ENCODE peak calls at places on chromosomes 3 and 15, in eight cellular contexts. One of them, this sample, is unnamed.
A peak's percentile ranks its signal among the peaks of the same experiment; 100 is the strongest.

GRCh38 chr15:78129098-78130011 is 1.9 kb downstream of the CIB2 start:
- DNase-seq in hepatocyte: peak; percentile 54
- DNase-seq in neural progenitor cell: no peak
- DNase-seq in SK-N-SH: no peak
- DNase-seq in GM23338: peak; percentile 27
- DNase-seq in PC-3: peak; percentile 45
- DNase-seq in HCT116: no peak
- DNase-seq in MM.1S: no peak
- DNase-seq in this sample: peak; percentile 34

GRCh38 chr3:93843981-93844380 is 129.7 kb downstream of the PROS1 start:
- DNase-seq in hepatocyte: no peak
- DNase-seq in neural progenitor cell: no peak
- DNase-seq in SK-N-SH: no peak
- DNase-seq in GM23338: peak; percentile 3
- DNase-seq in PC-3: peak; percentile 88
- DNase-seq in HCT116: peak; percentile 16
- DNase-seq in MM.1S: no peak
- DNase-seq in this sample: peak; percentile 92

GRCh38 chr3:56423537-56424209 is 44.6 kb downstream of the ERC2 start:
- DNase-seq in hepatocyte: peak; percentile 44
- DNase-seq in neural progenitor cell: no peak
- DNase-seq in SK-N-SH: peak; percentile 35
- DNase-seq in GM23338: no peak
- DNase-seq in PC-3: no peak
- DNase-seq in HCT116: no peak
- DNase-seq in MM.1S: peak; percentile 39
- DNase-seq in this sample: no peak

GRCh38 chr15:88976656-88977055 is 63.5 kb upstream of the MFGE8 start:
- DNase-seq in hepatocyte: no peak
- DNase-seq in neural progenitor cell: no peak
- DNase-seq in SK-N-SH: no peak
- DNase-seq in GM23338: no peak
- DNase-seq in PC-3: no peak
- DNase-seq in HCT116: no peak
- DNase-seq in MM.1S: no peak
- DNase-seq in this sample: no peak

GRCh38 chr3:185744997-185745843 is 79.6 kb downstream of the IGF2BP2 start:
- DNase-seq in hepatocyte: no peak
- DNase-seq in neural progenitor cell: no peak
- DNase-seq in SK-N-SH: no peak
- DNase-seq in GM23338: no peak
- DNase-seq in PC-3: peak; percentile 92
- DNase-seq in HCT116: no peak
- DNase-seq in MM.1S: no peak
- DNase-seq in this sample: peak; percentile 98

GRCh38 chr3:182309120-182309519 is 484.2 kb upstream of the ATP11B start:
- DNase-seq in hepatocyte: peak; percentile 40
- DNase-seq in neural progenitor cell: no peak
- DNase-seq in SK-N-SH: no peak
- DNase-seq in GM23338: no peak
- DNase-seq in PC-3: peak; percentile 32
- DNase-seq in HCT116: no peak
- DNase-seq in MM.1S: no peak
- DNase-seq in this sample: no peak

GRCh38 chr3:119637679-119638525 is 22.5 kb downstream of the POPDC2 start:
- DNase-seq in hepatocyte: peak; percentile 22
- DNase-seq in neural progenitor cell: no peak
- DNase-seq in SK-N-SH: peak; percentile 45
- DNase-seq in GM23338: no peak
- DNase-seq in PC-3: peak; percentile 90
- DNase-seq in HCT116: no peak
- DNase-seq in MM.1S: peak; percentile 72
- DNase-seq in this sample: peak; percentile 91

GRCh38 chr15:72782993-72783562 is 480 bp downstream of the ADPGK start:
- DNase-seq in hepatocyte: no peak
- DNase-seq in neural progenitor cell: no peak
- DNase-seq in SK-N-SH: no peak
- DNase-seq in GM23338: peak; percentile 43
- DNase-seq in PC-3: peak; percentile 12
- DNase-seq in HCT116: no peak
- DNase-seq in MM.1S: peak; percentile 74
- DNase-seq in this sample: peak; percentile 70

GRCh38 chr3:182621435-182622240 is 171.7 kb upstream of the ATP11B start:
- DNase-seq in hepatocyte: no peak
- DNase-seq in neural progenitor cell: peak; percentile 18
- DNase-seq in SK-N-SH: peak; percentile 26
- DNase-seq in GM23338: peak; percentile 33
- DNase-seq in PC-3: peak; percentile 50
- DNase-seq in HCT116: no peak
- DNase-seq in MM.1S: peak; percentile 39
- DNase-seq in this sample: peak; percentile 1

GRCh38 chr15:51547656-51548055 is 74.9 kb downstream of the DMXL2 start:
- DNase-seq in hepatocyte: no peak
- DNase-seq in neural progenitor cell: no peak
- DNase-seq in SK-N-SH: no peak
- DNase-seq in GM23338: no peak
- DNase-seq in PC-3: no peak
- DNase-seq in HCT116: no peak
- DNase-seq in MM.1S: no peak
- DNase-seq in this sample: no peak

GRCh38 chr3:48915296-48915695 is 3.3 kb upstream of the ARIH2 start:
- DNase-seq in hepatocyte: peak; percentile 49
- DNase-seq in neural progenitor cell: no peak
- DNase-seq in SK-N-SH: no peak
- DNase-seq in GM23338: no peak
- DNase-seq in PC-3: no peak
- DNase-seq in HCT116: no peak
- DNase-seq in MM.1S: no peak
- DNase-seq in this sample: no peak

GRCh38 chr3:121574449-121574848 is 6.7 kb downstream of the ARGFX start:
- DNase-seq in hepatocyte: peak; percentile 64
- DNase-seq in neural progenitor cell: no peak
- DNase-seq in SK-N-SH: no peak
- DNase-seq in GM23338: peak; percentile 57
- DNase-seq in PC-3: peak; percentile 92
- DNase-seq in HCT116: peak; percentile 59
- DNase-seq in MM.1S: no peak
- DNase-seq in this sample: no peak

GRCh38 chr3:97882975-97883598 is 61.3 kb downstream of the CRYBG3 start:
- DNase-seq in hepatocyte: peak; percentile 57
- DNase-seq in neural progenitor cell: no peak
- DNase-seq in SK-N-SH: no peak
- DNase-seq in GM23338: no peak
- DNase-seq in PC-3: peak; percentile 92
- DNase-seq in HCT116: no peak
- DNase-seq in MM.1S: no peak
- DNase-seq in this sample: peak; percentile 63

GRCh38 chr3:10305331-10305902 is 12.7 kb upstream of the GHRL start:
- DNase-seq in hepatocyte: no peak
- DNase-seq in neural progenitor cell: no peak
- DNase-seq in SK-N-SH: no peak
- DNase-seq in GM23338: no peak
- DNase-seq in PC-3: no peak
- DNase-seq in HCT116: no peak
- DNase-seq in MM.1S: no peak
- DNase-seq in this sample: no peak

GRCh38 chr15:91200101-91200754 is 100.2 kb downstream of the SV2B start:
- DNase-seq in hepatocyte: no peak
- DNase-seq in neural progenitor cell: no peak
- DNase-seq in SK-N-SH: no peak
- DNase-seq in GM23338: no peak
- DNase-seq in PC-3: no peak
- DNase-seq in HCT116: no peak
- DNase-seq in MM.1S: no peak
- DNase-seq in this sample: no peak
- H3K27me3 ChIP-seq in hepatocyte: peaks cover 8% of the 10 kb centered on the region
- H3K27me3 ChIP-seq in neural progenitor cell: no peaks in the 10 kb centered on the region
- H3K27me3 ChIP-seq in SK-N-SH: no peaks in the 10 kb centered on the region
- H3K27me3 ChIP-seq in GM23338: no peaks in the 10 kb centered on the region
- H3K27me3 ChIP-seq in PC-3: peaks cover 71% of the 10 kb centered on the region
- H3K27me3 ChIP-seq in HCT116: peaks cover 36% of the 10 kb centered on the region
- H3K27me3 ChIP-seq in MM.1S: no peaks in the 10 kb centered on the region
- H3K27me3 ChIP-seq in this sample: no peaks in the 10 kb centered on the region

GRCh38 chr15:98660055-98660454 is 11.7 kb downstream of the IGF1R start:
- DNase-seq in hepatocyte: no peak
- DNase-seq in neural progenitor cell: no peak
- DNase-seq in SK-N-SH: no peak
- DNase-seq in GM23338: no peak
- DNase-seq in PC-3: no peak
- DNase-seq in HCT116: no peak
- DNase-seq in MM.1S: no peak
- DNase-seq in this sample: no peak

GRCh38 chr15:98655732-98656131 is 7.4 kb downstream of the IGF1R start:
- DNase-seq in hepatocyte: no peak
- DNase-seq in neural progenitor cell: no peak
- DNase-seq in SK-N-SH: no peak
- DNase-seq in GM23338: no peak
- DNase-seq in PC-3: no peak
- DNase-seq in HCT116: no peak
- DNase-seq in MM.1S: no peak
- DNase-seq in this sample: no peak

GRCh38 chr15:98658831-98659699 is 10.7 kb downstream of the IGF1R start:
- DNase-seq in hepatocyte: peak; percentile 70
- DNase-seq in neural progenitor cell: peak; percentile 57
- DNase-seq in SK-N-SH: peak; percentile 75
- DNase-seq in GM23338: peak; percentile 63
- DNase-seq in PC-3: peak; percentile 74
- DNase-seq in HCT116: peak; percentile 33
- DNase-seq in MM.1S: peak; percentile 64
- DNase-seq in this sample: peak; percentile 74

GRCh38 chr15:98654790-98655360 is 6.5 kb downstream of the IGF1R start:
- DNase-seq in hepatocyte: no peak
- DNase-seq in neural progenitor cell: no peak
- DNase-seq in SK-N-SH: no peak
- DNase-seq in GM23338: no peak
- DNase-seq in PC-3: no peak
- DNase-seq in HCT116: no peak
- DNase-seq in MM.1S: no peak
- DNase-seq in this sample: no peak

GRCh38 chr15:98657721-98658120 is 9.4 kb downstream of the IGF1R start:
- DNase-seq in hepatocyte: no peak
- DNase-seq in neural progenitor cell: no peak
- DNase-seq in SK-N-SH: no peak
- DNase-seq in GM23338: no peak
- DNase-seq in PC-3: no peak
- DNase-seq in HCT116: no peak
- DNase-seq in MM.1S: no peak
- DNase-seq in this sample: peak; percentile 82
- H3K4me1 ChIP-seq in hepatocyte: peaks cover 18% of the 10 kb centered on the region
- H3K4me1 ChIP-seq in neural progenitor cell: peaks cover 39% of the 10 kb centered on the region
- H3K4me1 ChIP-seq in SK-N-SH: peaks cover 24% of the 10 kb centered on the region
- H3K4me1 ChIP-seq in GM23338: peaks cover 73% of the 10 kb centered on the region
- H3K4me1 ChIP-seq in PC-3: peaks cover 15% of the 10 kb centered on the region
- H3K4me1 ChIP-seq in HCT116: no peaks in the 10 kb centered on the region
- H3K4me1 ChIP-seq in MM.1S: peaks cover 10% of the 10 kb centered on the region
- H3K4me1 ChIP-seq in this sample: peaks cover 56% of the 10 kb centered on the region

GRCh38 chr3:4033296-4033695 is 234.1 kb downstream of the LRRN1 start:
- DNase-seq in hepatocyte: no peak
- DNase-seq in neural progenitor cell: no peak
- DNase-seq in SK-N-SH: no peak
- DNase-seq in GM23338: no peak
- DNase-seq in PC-3: no peak
- DNase-seq in HCT116: no peak
- DNase-seq in MM.1S: no peak
- DNase-seq in this sample: no peak
- TF ChIP-seq EZH2phosphoT487 in hepatocyte: no peak
- TF ChIP-seq EZH2phosphoT487 in neural progenitor cell: no peak
- TF ChIP-seq EZH2phosphoT487 in SK-N-SH: no peak
- TF ChIP-seq EZH2phosphoT487 in GM23338: no peak
- TF ChIP-seq EZH2phosphoT487 in PC-3: no peak
- TF ChIP-seq EZH2phosphoT487 in HCT116: no peak
- TF ChIP-seq EZH2phosphoT487 in MM.1S: no peak
- TF ChIP-seq EZH2phosphoT487 in this sample: no peak

DNA sequence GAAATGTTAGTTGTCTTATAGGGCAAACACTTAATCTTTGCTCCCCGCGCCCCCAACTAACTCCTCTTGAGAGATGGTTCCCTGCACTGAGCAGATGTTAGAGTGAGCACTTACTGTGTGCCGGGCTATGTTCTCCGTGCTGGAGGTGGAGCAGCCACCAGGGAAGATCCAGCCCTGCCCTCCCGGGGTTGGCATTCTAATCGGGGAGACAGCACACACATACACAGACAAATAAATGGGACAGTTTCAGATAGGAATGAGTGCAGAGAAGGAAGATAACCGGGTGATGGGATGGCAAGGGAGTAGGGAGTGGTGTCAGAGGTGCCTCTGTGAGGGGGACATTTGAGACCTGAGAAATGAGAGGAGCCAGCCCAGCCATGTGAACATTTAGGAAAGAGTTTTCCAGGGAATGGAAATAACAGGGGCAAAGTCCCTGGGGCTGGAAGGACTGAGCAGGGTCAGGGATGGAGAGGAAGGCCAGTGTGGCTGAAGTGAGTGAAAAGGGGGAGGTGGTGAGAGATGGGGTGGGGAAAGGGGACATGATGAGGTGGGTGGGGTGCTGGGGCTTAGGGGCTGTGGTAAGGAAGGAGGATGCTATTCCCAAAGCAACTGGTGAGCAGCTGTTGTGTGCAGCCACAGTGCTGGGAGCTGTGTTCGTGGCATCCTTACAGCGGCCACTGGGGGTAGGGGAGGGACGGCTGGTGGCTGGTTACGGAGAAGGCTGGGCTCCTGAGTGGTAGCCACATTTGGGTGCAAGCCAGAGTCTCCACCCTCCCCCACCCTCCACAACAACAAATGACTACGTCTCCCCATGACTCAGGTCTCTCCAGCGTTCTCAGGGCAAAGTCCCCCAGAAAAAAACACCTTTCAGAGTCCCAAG is 15.4 kb upstream of the FGD5 start:
- DNase-seq in hepatocyte: peak; percentile 76
- DNase-seq in neural progenitor cell: no peak
- DNase-seq in SK-N-SH: peak; percentile 53
- DNase-seq in GM23338: peak; percentile 14
- DNase-seq in PC-3: peak; percentile 48
- DNase-seq in HCT116: no peak
- DNase-seq in MM.1S: no peak
- DNase-seq in this sample: peak; percentile 45
- H3K27me3 ChIP-seq in hepatocyte: peaks cover 5% of the 10 kb centered on the region
- H3K27me3 ChIP-seq in neural progenitor cell: peaks cover 23% of the 10 kb centered on the region
- H3K27me3 ChIP-seq in SK-N-SH: no peaks in the 10 kb centered on the region
- H3K27me3 ChIP-seq in GM23338: peaks cover 5% of the 10 kb centered on the region
- H3K27me3 ChIP-seq in PC-3: peaks cover 31% of the 10 kb centered on the region
- H3K27me3 ChIP-seq in HCT116: no peaks in the 10 kb centered on the region
- H3K27me3 ChIP-seq in MM.1S: peaks cover 12% of the 10 kb centered on the region
- H3K27me3 ChIP-seq in this sample: peaks cover 5% of the 10 kb centered on the region

DNA sequence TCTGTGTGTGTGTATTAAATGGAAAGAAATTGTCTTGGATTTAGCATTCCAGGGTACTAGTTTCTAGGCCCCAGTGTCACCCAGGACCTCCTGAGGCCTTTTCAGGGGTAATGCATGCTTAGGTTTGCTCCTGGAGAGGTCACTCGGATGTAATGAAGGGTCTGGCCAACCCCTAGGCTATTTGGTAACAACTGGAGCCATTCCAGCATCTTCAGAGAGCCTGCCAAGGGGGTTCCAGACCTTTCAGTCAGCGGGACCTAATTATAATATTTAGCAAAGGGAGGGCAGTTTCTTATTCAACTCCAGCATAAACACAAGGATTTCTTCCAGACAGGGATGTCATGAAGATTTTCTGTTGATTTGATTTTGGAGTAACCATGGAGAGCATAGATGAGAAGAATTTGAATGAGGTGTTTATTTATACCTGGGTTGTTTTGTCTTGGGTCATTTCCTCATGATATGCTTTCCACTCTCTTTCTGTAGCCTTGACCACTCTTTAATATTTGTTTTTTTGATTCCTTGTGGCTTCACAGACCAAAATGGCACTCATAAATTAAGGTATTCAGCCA is 17.4 kb downstream of the KAT2B start:
- DNase-seq in hepatocyte: no peak
- DNase-seq in neural progenitor cell: no peak
- DNase-seq in SK-N-SH: no peak
- DNase-seq in GM23338: no peak
- DNase-seq in PC-3: no peak
- DNase-seq in HCT116: no peak
- DNase-seq in MM.1S: no peak
- DNase-seq in this sample: no peak
- H3K4me1 ChIP-seq in hepatocyte: peaks cover 7% of the 10 kb centered on the region
- H3K4me1 ChIP-seq in neural progenitor cell: peaks cover 12% of the 10 kb centered on the region
- H3K4me1 ChIP-seq in SK-N-SH: peaks cover 33% of the 10 kb centered on the region
- H3K4me1 ChIP-seq in GM23338: peaks cover 9% of the 10 kb centered on the region
- H3K4me1 ChIP-seq in PC-3: peaks cover 52% of the 10 kb centered on the region
- H3K4me1 ChIP-seq in HCT116: peaks cover 20% of the 10 kb centered on the region
- H3K4me1 ChIP-seq in MM.1S: peaks cover 34% of the 10 kb centered on the region
- H3K4me1 ChIP-seq in this sample: peaks cover 37% of the 10 kb centered on the region